ENCODE peak calls at places on chromosome 17, in eight cellular contexts. I is cardiac fibroblast; J is CD8-positive, alpha-beta T cell; V is Caco-2; N is ovary; U is AG09309; E is fibroblast of pulmonary artery; Z is heart left ventricle. L is an unnamed sample.

GRCh38 chr17:32882734-32883133 is 5.8 kb upstream of the MYO1D start:
- DNase-seq in Z (no peak), I (peak), N (no peak), E (no peak), V (no peak), U (no peak), J (no peak), L (no peak)

GRCh38 chr17:70307430-70307829 is 138.1 kb downstream of the KCNJ2 start:
- DNase-seq in J (no peak), N (no peak), E (peak), Z (peak), I (peak), U (no peak), V (no peak), L (no peak)

GRCh38 chr17:81256616-81257015 is 17.5 kb downstream of the NDUFAF8 start:
- DNase-seq in N (no peak), V (no peak), Z (no peak), E (peak), I (peak), J (no peak), U (peak), L (no peak)

GRCh38 chr17:51618485-51618884 is 358.1 kb downstream of the UTP18 start:
- DNase-seq in E (no peak), V (no peak), I (no peak), U (no peak), N (no peak), J (no peak), Z (no peak), L (no peak)

GRCh38 chr17:57121308-57122042 is 36.4 kb downstream of the AKAP1 start:
- DNase-seq in U (no peak), J (no peak), I (peak), Z (no peak), E (peak), N (peak), V (peak), L (no peak)

GRCh38 chr17:13212861-13213260 is 195.0 kb upstream of the ELAC2 start:
- DNase-seq in V (no peak), I (no peak), E (no peak), U (no peak), J (no peak), Z (no peak), N (no peak), L (no peak)

GRCh38 chr17:31726980-31727427 is 132.0 kb downstream of the COPRS start:
- DNase-seq in V (no peak), J (no peak), E (peak), Z (no peak), U (peak), I (peak), N (no peak), L (no peak)

GRCh38 chr17:9729034-9729650 is 62.2 kb downstream of the DHRS7C start:
- DNase-seq in U (no peak), N (no peak), I (peak), V (peak), Z (no peak), J (no peak), E (peak), L (no peak)

GRCh38 chr17:43324205-43324893 is 74.4 kb upstream of the ARL4D start:
- DNase-seq in I (no peak), Z (no peak), E (no peak), N (no peak), V (no peak), J (no peak), U (no peak), L (peak)

GRCh38 chr17:58840820-58841612 is 85.4 kb downstream of the PPM1E start:
- DNase-seq in V (no peak), I (peak), U (no peak), J (no peak), N (no peak), Z (no peak), E (peak), L (no peak)

GRCh38 chr17:66904760-66905637 is 59.5 kb upstream of the CACNG4 start:
- DNase-seq in V (peak), E (peak), N (peak), I (peak), J (no peak), Z (peak), U (no peak), L (peak)

GRCh38 chr17:18039535-18040286 is 503 bp downstream of the GID4 start:
- DNase-seq in U (no peak), E (no peak), Z (no peak), V (peak), N (peak), I (no peak), J (peak), L (no peak)

GRCh38 chr17:63826468-63827001 is 696 bp upstream of the PSMC5 start:
- DNase-seq in Z (no peak), J (no peak), N (peak), E (no peak), V (no peak), I (no peak), U (no peak), L (no peak)

GRCh38 chr17:9991351-9991750 is 86.3 kb upstream of the RCVRN start:
- DNase-seq in V (no peak), E (no peak), Z (no peak), N (no peak), J (no peak), U (no peak), I (no peak), L (no peak)

GRCh38 chr17:231966-232807 is 50.7 kb upstream of the DOC2B start:
- DNase-seq in J (no peak), E (no peak), I (no peak), U (no peak), V (no peak), N (peak), Z (no peak), L (peak)

GRCh38 chr17:32289454-32289853 is 23.8 kb downstream of the RHBDL3 start:
- DNase-seq in I (no peak), V (no peak), U (no peak), Z (no peak), J (no peak), N (no peak), E (no peak), L (no peak)

GRCh38 chr17:83096401-83097220 is 17.2 kb downstream of the METRNL start:
- DNase-seq in N (no peak), U (no peak), E (no peak), Z (no peak), J (no peak), I (no peak), V (no peak), L (no peak)

GRCh38 chr17:76447931-76448652 is 4.9 kb downstream of the UBE2O start:
- DNase-seq in J (no peak), U (no peak), Z (peak), I (peak), V (no peak), N (no peak), E (no peak), L (no peak)

GRCh38 chr17:48753794-48754499 is 25.4 kb upstream of the HOXB13 start:
- DNase-seq in Z (no peak), I (no peak), U (no peak), E (no peak), V (no peak), N (no peak), J (no peak), L (no peak)

GRCh38 chr17:39700148-39700987 is 504 bp downstream of the ERBB2 start:
- DNase-seq in I (peak), U (no peak), J (no peak), E (peak), Z (no peak), N (peak), V (peak), L (no peak)

GRCh38 chr17:56809106-56809819 is 24.5 kb downstream of the C17orf67 start:
- DNase-seq in Z (no peak), E (no peak), I (no peak), U (no peak), V (no peak), N (no peak), J (no peak), L (peak)

DNA sequence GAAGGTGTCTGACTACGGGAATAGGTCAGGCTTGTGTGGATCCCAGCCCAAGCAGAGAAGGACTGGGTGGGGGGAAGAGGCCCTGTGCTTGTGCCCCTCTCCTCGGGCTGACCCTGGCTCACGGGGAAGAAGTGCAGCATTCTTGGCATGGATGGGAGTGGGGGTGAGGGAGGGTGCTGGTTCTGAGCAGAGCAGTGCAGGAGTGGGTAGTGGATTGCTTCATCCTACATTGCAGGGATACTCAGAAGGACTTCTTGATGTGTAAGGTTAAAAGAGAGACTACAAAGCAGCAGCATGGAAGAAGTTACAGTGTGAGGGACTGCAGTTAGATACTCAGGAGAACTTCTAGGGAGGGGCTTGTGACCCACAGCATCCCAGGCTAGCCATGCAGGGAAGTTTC is 2.1 kb downstream of the ARHGAP23 start:
- DNase-seq in V (no peak), I (peak), U (no peak), Z (no peak), J (no peak), E (peak), N (no peak), L (no peak)
- H3K4me3 ChIP-seq in V (no peak), I (no peak), U (peak), Z (no peak), J (no peak), E (peak), N (no peak), L (peak)

GRCh38 chr17:67974598-67975066 is 21.6 kb downstream of the C17orf58 start:
- DNase-seq in E (no peak), Z (no peak), I (no peak), J (no peak), V (no peak), N (no peak), U (no peak), L (peak)
- H3K4me3 ChIP-seq in E (no peak), Z (no peak), I (no peak), J (no peak), V (no peak), N (no peak), U (no peak), L (no peak)

GRCh38 chr17:55266051-55266957 is 1.5 kb downstream of the HLF start:
- DNase-seq in J (no peak), N (peak), U (no peak), Z (no peak), E (no peak), I (no peak), V (peak), L (peak)

GRCh38 chr17:55268649-55269480 is 4.1 kb downstream of the HLF start:
- DNase-seq in I (no peak), N (no peak), J (no peak), Z (no peak), V (no peak), U (no peak), E (no peak), L (no peak)

GRCh38 chr17:55267777-55268648 is 3.3 kb downstream of the HLF start:
- DNase-seq in J (no peak), N (no peak), I (no peak), U (no peak), Z (no peak), V (no peak), E (no peak), L (no peak)

GRCh38 chr17:55265434-55266021 is 768 bp downstream of the HLF start:
- DNase-seq in E (no peak), J (no peak), N (peak), V (peak), I (no peak), U (no peak), Z (no peak), L (peak)

GRCh38 chr17:55266958-55267688 is 2.4 kb downstream of the HLF start:
- DNase-seq in Z (no peak), U (no peak), J (no peak), I (no peak), E (no peak), N (no peak), V (no peak), L (no peak)
- H3K4me3 ChIP-seq in Z (peak), U (no peak), J (no peak), I (no peak), E (no peak), N (peak), V (no peak), L (no peak)

GRCh38 chr17:79026345-79027273 is 2.6 kb downstream of the C1QTNF1 start:
- DNase-seq in N (peak), U (no peak), V (peak), E (peak), Z (peak), I (peak), J (no peak), L (peak)
- H3K4me3 ChIP-seq in N (no peak), U (no peak), V (peak), E (peak), Z (no peak), I (peak), J (no peak), L (peak)

DNA sequence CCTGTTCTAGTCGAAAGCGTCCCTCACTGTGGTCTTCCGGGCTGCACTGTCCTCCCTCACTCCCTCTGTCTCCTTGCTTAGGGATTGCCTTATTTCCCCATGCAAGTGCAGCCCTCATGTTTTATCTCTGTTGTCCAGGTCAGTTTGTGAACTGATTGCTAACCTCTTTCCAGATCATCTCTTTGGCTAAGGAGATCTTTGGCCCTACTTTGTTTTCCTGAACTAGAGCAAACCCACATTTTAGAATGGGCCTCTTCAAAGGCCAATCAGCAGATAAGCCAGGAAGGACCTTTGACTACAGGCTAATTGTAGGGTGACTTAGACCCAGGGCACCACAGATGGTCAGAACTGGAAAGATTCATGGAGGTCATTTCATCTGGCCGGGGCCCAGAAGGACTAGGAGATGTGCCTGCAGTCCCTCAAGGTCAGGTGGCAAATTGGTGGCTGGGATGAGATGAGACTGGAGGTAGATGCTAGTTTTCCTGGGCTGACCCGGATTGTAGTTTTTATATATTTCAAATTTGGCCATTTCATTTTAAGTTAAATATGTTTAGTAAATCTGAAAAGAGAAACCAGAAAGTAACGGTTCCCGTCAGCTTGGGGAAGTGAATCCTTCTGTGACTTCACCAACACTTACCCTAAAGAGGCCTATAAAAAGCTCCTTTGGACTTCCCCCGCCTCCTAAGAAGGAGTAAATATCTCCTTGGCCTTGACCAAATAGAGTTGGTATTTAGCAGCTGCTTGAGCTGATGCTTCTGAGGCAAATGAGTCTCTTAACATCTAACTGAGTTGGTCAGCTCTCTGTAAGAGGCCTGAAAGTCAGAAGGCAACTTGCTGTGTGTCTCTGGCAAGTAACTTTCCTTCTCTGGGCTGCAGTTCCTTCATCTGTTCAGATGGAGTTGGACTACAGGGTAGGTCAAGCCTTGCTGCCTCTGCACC is 6.3 kb upstream of the SLC25A19 start:
- DNase-seq in U (no peak), Z (no peak), N (no peak), E (no peak), J (no peak), I (no peak), V (peak), L (no peak)
- H3K4me3 ChIP-seq in U (no peak), Z (no peak), N (no peak), E (no peak), J (no peak), I (no peak), V (no peak), L (no peak)

DNA sequence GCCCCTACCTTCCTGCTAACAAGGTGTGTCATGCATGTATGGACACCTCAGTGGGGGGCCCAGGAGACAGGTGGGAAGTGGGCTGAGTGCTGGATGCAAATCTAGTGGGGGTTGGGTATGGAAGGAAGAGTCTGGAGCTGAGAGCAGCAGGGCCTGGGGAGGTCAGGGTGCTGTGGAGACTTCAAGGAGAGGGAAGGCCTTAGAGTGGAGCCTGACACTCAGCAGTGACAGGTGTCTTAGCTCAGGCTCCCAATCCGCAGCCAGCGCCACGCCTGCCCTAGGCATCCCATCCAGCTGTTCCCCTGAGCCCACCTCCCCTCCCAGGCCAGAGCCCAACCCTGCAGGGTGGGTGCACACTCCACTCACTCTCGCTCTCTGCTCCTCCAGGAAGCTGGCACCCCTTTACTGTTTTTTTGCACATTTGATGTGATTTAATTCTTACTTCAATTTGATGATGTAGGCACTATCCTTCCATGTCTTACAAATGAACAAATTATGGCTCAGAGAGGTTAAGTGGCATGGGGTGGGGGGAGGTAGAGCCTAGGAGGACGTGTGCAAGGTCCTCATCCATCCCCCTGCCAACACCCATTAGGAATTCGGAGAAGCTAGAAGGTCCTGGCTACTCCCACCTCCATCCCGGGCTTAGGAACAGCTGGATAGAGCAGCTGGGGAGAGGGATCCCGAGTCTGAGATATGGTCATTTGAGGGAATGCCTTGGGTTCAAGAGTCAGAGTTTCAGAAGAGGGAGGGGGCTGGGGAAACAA is 2.2 kb downstream of the FAM171A2 start:
- DNase-seq in I (no peak), V (no peak), E (no peak), U (no peak), Z (no peak), J (no peak), N (no peak), L (no peak)
- H3K4me3 ChIP-seq in I (no peak), V (no peak), E (no peak), U (no peak), Z (no peak), J (no peak), N (no peak), L (no peak)

GRCh38 chr17:8155341-8156173 is 3.4 kb upstream of the PER1 start:
- DNase-seq in N (no peak), I (peak), J (no peak), E (no peak), U (no peak), Z (peak), V (no peak), L (peak)

GRCh38 chr17:8152981-8153549 is 861 bp upstream of the PER1 start:
- DNase-seq in Z (no peak), N (no peak), U (no peak), V (no peak), J (no peak), E (no peak), I (no peak), L (no peak)

GRCh38 chr17:8153957-8154607 is 1.9 kb upstream of the PER1 start:
- DNase-seq in U (peak), Z (peak), J (peak), V (peak), E (peak), I (peak), N (peak), L (peak)

GRCh38 chr17:8153550-8153956 is 1.3 kb upstream of the PER1 start:
- DNase-seq in I (peak), V (peak), E (peak), Z (peak), J (no peak), U (peak), N (peak), L (no peak)

GRCh38 chr17:8154608-8155152 is 2.5 kb upstream of the PER1 start:
- DNase-seq in U (no peak), I (peak), Z (no peak), E (peak), V (no peak), N (no peak), J (no peak), L (no peak)
- H3K4me3 ChIP-seq in U (peak), I (peak), Z (peak), E (peak), V (peak), N (peak), J (peak), L (peak)

DNA sequence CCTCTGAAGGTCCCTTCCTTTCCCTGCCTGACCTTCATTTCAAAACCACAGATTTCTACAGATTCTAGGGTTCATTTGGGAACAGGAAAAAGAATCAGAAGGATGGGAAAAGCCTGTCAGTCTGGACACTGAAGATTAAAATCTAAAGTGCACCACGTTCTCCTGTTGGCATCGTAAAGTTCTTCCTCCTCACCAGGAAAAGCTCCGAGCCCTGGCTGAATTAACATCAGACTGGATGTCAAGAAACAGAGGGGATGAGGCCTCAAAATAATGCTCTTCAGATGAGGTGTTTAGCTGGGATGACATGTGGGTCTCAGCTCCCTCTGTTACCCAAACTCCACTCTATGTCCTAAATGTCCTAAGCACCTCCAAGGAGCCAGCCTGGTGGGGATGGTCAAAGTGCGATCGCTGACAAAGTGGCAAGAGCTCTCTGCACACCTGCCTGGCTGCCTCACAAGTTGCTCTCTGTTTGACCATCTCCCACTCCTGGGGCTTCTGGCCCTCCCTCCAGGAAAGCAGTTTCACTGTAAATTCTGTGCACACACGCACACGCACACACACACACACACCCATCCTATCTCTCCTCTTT is 1.9 kb downstream of the PITPNA start:
- DNase-seq in V (no peak), N (no peak), E (no peak), U (no peak), J (no peak), Z (no peak), I (no peak), L (no peak)
- H3K4me3 ChIP-seq in V (no peak), N (no peak), E (peak), U (peak), J (no peak), Z (no peak), I (peak), L (peak)

GRCh38 chr17:45228985-45229517 is 7.4 kb downstream of the FMNL1 start:
- DNase-seq in V (peak), J (peak), Z (peak), U (peak), I (peak), N (peak), E (peak), L (peak)
- H3K4me3 ChIP-seq in V (no peak), J (peak), Z (no peak), U (no peak), I (no peak), N (no peak), E (no peak), L (no peak)

L was measured in spleen.